ENCODE peak calls at places on chromosomes 11 and 22, in four cellular contexts. P, Y, J and F are unnamed samples.

GRCh38 chr11:106278391-106278790 is 200.9 kb downstream of the AASDHPPT start:
- DNase-seq in P (no peak), Y (no peak), J (no peak), F (no peak)

GRCh38 chr22:18065256-18065655 is 12.5 kb upstream of the PEX26 start:
- DNase-seq in J (no peak), Y (no peak), P (no peak), F (no peak)

GRCh38 chr11:132405728-132406127 is 1035.3 kb downstream of the NTM start:
- DNase-seq in P (no peak), Y (no peak), J (no peak), F (no peak)

GRCh38 chr11:44096360-44097188 is 1.1 kb downstream of the EXT2 start:
- DNase-seq in Y (no peak), P (no peak), J (no peak), F (peak; percentile 24)

GRCh38 chr22:35630387-35630793 is 13.3 kb upstream of the MB start:
- DNase-seq in P (no peak), Y (no peak), J (no peak), F (no peak)

GRCh38 chr11:76694664-76695063 is 24.1 kb upstream of the LRRC32 start:
- DNase-seq in J (no peak), Y (no peak), P (no peak), F (no peak)

GRCh38 chr11:102488208-102488607 is 35.6 kb upstream of the TMEM123 start:
- DNase-seq in Y (no peak), J (no peak), P (no peak), F (peak; percentile 20)

GRCh38 chr11:33891714-33892327 is at the start of gene LMO2:
- DNase-seq in J (no peak), P (no peak), Y (no peak), F (no peak)

DNA sequence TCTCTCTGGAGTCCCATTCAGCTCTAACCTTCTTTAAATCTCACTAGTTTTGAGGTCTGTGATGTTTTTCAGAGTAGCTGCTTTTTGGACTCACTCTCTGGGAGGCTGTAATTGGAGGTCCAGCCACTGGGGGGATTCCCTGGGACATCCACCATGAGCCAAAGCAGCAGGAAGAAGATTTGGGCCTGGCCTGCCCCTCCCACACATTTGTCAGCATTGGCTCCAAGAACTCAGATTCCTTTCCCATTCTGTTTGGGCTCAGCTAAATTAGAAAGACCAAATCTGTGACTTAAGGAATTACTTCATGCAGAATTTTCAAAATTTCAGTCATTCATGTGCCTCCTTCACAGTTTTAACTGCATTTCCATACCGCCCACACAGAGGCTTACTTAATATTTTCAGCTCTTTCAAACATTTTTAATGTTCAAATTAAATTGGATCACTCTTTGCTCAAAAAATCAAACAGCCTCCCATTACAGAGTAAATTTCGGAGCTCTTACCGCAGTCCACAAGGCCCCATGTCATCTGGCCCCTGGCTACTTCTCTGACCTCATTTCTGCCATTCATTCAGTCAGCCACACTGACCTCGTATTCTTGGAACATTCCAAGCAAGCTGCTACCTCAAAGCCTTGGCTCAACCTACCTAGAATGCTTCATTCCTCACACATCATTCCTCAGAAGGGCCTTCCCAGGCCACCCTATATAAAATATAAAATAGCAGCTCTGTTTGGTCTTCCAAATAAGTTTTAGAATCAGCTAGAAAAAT is 54.5 kb upstream of the RRAS2 start:
- DNase-seq in P (peak; percentile 53), J (no peak), Y (no peak), F (no peak)
- TF ChIP-seq CTCF in P (peak; percentile 15), J (no peak), Y (no peak), F (no peak)

DNA sequence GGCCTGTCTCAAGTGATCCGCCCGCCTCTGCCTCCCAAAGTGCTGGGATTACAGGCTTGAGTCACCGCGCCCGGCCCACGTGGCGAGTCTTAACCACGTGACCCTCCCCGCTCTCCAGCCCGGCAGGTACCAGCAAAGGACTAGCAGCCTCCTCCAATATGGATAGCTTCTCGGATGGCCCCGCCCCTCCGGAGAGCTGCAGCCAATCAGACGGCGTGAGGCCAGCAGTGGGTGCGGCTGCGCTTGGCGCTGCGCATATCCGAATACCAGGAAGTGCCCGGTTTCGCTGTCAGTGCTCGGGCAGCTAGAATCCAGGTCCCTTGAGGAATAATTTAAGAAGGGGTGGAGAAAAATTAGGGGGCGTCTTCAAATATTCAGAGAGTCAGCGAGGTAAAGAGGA is 14.7 kb upstream of the PISD start:
- DNase-seq in P (peak; percentile 95), J (peak; percentile 85), Y (peak; percentile 96), F (peak; percentile 91)
- TF ChIP-seq CTCF in P (no peak), J (no peak), Y (no peak), F (no peak)

DNA sequence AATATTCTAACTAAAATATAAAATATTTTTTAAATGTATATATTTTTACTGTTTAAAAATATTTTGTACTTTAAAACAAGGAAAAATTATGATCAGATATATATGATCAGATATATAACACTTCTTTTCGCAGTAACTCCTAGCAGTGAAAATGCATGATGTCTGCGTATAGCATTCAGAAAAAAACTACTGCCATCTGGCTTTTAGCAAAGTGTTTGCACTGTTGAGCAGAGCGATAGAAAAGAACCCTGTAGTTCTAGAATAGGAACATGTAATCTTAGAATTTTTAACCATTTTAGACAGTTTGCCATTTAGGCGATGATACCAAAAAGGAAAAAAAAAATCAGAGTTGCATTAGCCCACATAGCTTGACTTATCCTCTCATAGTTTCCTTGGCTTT is 370.4 kb upstream of the ANO3 start:
- DNase-seq in P (no peak), Y (no peak), J (no peak), F (no peak)
- TF ChIP-seq CTCF in P (peak; percentile 45), Y (peak; percentile 41), J (no peak), F (no peak)

GRCh38 chr11:67581469-67581868 is 2.1 kb upstream of the GSTP1 start:
- DNase-seq in J (no peak), P (no peak), Y (no peak), F (no peak)

GRCh38 chr11:67572305-67572704 is 11.3 kb upstream of the GSTP1 start:
- DNase-seq in Y (no peak), J (no peak), P (no peak), F (no peak)

GRCh38 chr11:67572747-67573419 is 10.7 kb upstream of the GSTP1 start:
- DNase-seq in P (peak; percentile 49), J (no peak), Y (peak; percentile 43), F (no peak)

GRCh38 chr11:67577951-67578350 is 5.7 kb upstream of the GSTP1 start:
- DNase-seq in P (no peak), Y (no peak), J (no peak), F (no peak)

GRCh38 chr11:67576742-67577475 is 6.7 kb upstream of the GSTP1 start:
- DNase-seq in Y (no peak), J (no peak), P (no peak), F (no peak)
- TF ChIP-seq CTCF in Y (no peak), J (no peak), P (no peak), F (peak; percentile 29)